ENCODE peak calls at places on chromosomes 12 and 14, in seven cellular contexts. L, O, X, R, K, D and F are unnamed samples.

GRCh38 chr12:119122047-119122446 is 56.7 kb upstream of the HSPB8 start:
- DNase-seq in X (no peak), R (no peak), K (no peak), L (no peak), O (no peak), D (no peak), F (no peak)

GRCh38 chr14:51616724-51617409 is 34.8 kb upstream of the FRMD6 start:
- DNase-seq in R (peak; percentile 65), L (no peak), K (peak; percentile 43), D (no peak), O (peak; percentile 94), X (no peak), F (peak; percentile 60)

GRCh38 chr12:27179399-27180214 is 64.5 kb upstream of the STK38L start:
- DNase-seq in L (no peak), O (peak; percentile 96), X (peak; percentile 80), D (no peak), K (peak; percentile 81), R (no peak), F (peak; percentile 74)

GRCh38 chr12:131929530-131930456 is 717 bp downstream of the PUS1 start:
- DNase-seq in R (no peak), L (peak; percentile 64), K (no peak), X (no peak), O (peak; percentile 10), D (peak; percentile 12), F (peak; percentile 50)

GRCh38 chr12:107655281-107656065 is 30.1 kb upstream of the PWP1 start:
- DNase-seq in L (no peak), D (no peak), X (no peak), K (no peak), R (no peak), O (no peak), F (no peak)

GRCh38 chr12:91633206-91633605 is 450.6 kb upstream of the DCN start:
- DNase-seq in R (no peak), X (no peak), D (no peak), L (no peak), O (no peak), K (no peak), F (no peak)

GRCh38 chr12:99110866-99111265 is 465.8 kb downstream of the APAF1 start:
- DNase-seq in R (no peak), O (no peak), K (no peak), X (no peak), D (no peak), L (no peak), F (no peak)

GRCh38 chr12:131728720-131729119 is 17.8 kb downstream of the SFSWAP start:
- DNase-seq in R (no peak), K (no peak), L (no peak), O (no peak), D (no peak), X (no peak), F (no peak)

GRCh38 chr12:92502417-92503028 is 200.3 kb upstream of the PLEKHG7 start:
- DNase-seq in R (no peak), X (peak; percentile 59), L (no peak), K (no peak), D (no peak), O (no peak), F (peak; percentile 12)

GRCh38 chr12:46617167-46617566 is 208.6 kb downstream of the SLC38A4 start:
- DNase-seq in K (no peak), O (peak; percentile 70), R (no peak), L (peak; percentile 59), X (no peak), D (no peak), F (no peak)

GRCh38 chr14:64723691-64724577 is 19.7 kb downstream of the PLEKHG3 start:
- DNase-seq in L (no peak), X (peak; percentile 69), K (no peak), R (no peak), O (no peak), D (no peak), F (peak; percentile 77)

GRCh38 chr12:118307069-118307954 is 65.4 kb downstream of the TAOK3 start:
- DNase-seq in D (no peak), L (peak; percentile 50), K (peak; percentile 63), R (peak; percentile 47), X (no peak), O (peak; percentile 95), F (no peak)

GRCh38 chr14:75340921-75341320 is 62.3 kb downstream of the FOS start:
- DNase-seq in O (no peak), D (no peak), K (no peak), L (no peak), R (no peak), X (peak; percentile 77), F (peak; percentile 16)

GRCh38 chr12:92472198-92472597 is 230.6 kb upstream of the PLEKHG7 start:
- DNase-seq in X (no peak), L (no peak), R (no peak), K (peak; percentile 22), O (peak; percentile 85), D (no peak), F (no peak)